ENCODE peak calls at places on chromosomes 16 and 17, in six cellular contexts. A is HFF-Myc, D is right lobe of liver, F is retinal pigment epithelial cell, K is fibroblast of pulmonary artery, P is GM06990. L is an unnamed sample.

GRCh38 chr17:39704821-39705551 is 5.1 kb downstream of the ERBB2 start:
- DNase-seq in D (no peak), A (no peak), F (no peak), P (no peak), K (peak), L (peak)

GRCh38 chr16:9049241-9049640 is 42.2 kb upstream of the HAPSTR1 start:
- DNase-seq in D (no peak), K (peak), P (no peak), F (no peak), A (no peak), L (peak)

GRCh38 chr17:21125862-21126261 is 902 bp upstream of the DHRS7B start:
- DNase-seq in D (no peak), K (no peak), A (no peak), F (no peak), P (no peak), L (no peak)

GRCh38 chr17:50630524-50631194 is 4.0 kb upstream of the ABCC3 start:
- DNase-seq in A (no peak), D (peak), P (no peak), K (peak), F (no peak), L (no peak)

GRCh38 chr17:48053758-48054237 is 5.6 kb downstream of the NFE2L1 start:
- DNase-seq in P (no peak), D (no peak), K (no peak), F (no peak), A (no peak), L (no peak)

GRCh38 chr17:82253179-82253544 is 20.3 kb downstream of the CSNK1D start:
- DNase-seq in P (no peak), D (no peak), F (no peak), K (no peak), A (no peak), L (no peak)

GRCh38 chr17:45035848-45036247 is 15.6 kb downstream of the DCAKD start:
- DNase-seq in A (no peak), P (no peak), F (no peak), K (no peak), D (no peak), L (no peak)

GRCh38 chr16:30533146-30533522 is 1.5 kb downstream of the ZNF747 start:
- DNase-seq in D (no peak), P (no peak), F (no peak), A (no peak), K (no peak), L (no peak)

GRCh38 chr16:5504028-5504758 is 406.6 kb upstream of the EEF2KMT start:
- DNase-seq in D (no peak), A (no peak), P (no peak), K (no peak), F (no peak), L (peak)

DNA sequence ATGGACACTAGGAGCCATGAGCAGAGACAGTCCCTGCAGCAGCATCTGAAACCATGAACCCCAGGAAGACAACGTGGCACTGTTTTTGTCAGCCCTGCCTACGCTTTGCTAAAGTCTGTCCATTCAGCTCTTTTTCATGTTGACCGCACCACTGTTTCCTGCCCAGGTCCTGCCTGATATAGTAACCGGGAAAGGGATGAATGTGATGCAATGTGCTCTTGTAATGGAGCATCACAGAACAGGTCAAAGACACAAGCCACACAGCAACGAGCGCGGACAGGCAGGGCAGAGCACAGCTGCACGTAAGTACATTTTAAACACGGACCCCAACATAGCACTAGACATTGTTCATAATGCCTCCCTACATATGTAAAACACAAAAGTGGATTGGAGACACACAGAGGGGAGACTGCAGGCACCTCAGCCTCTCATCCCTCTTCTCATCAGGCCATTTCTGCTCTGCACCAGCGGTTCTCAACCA is 16.9 kb upstream of the TNFRSF13B start:
- DNase-seq in K (peak), A (no peak), P (peak), F (no peak), D (no peak), L (no peak)
- H3K4me3 ChIP-seq in K (no peak), A (no peak), P (peak), F (no peak), D (no peak), L (no peak)

GRCh38 chr17:79617304-79617703 is 6.5 kb upstream of the RBFOX3 start:
- DNase-seq in F (no peak), P (no peak), D (no peak), A (no peak), K (no peak), L (no peak)

GRCh38 chr17:79618383-79619067 is 7.7 kb upstream of the RBFOX3 start:
- DNase-seq in D (peak), P (no peak), A (no peak), F (no peak), K (no peak), L (no peak)

GRCh38 chr17:79616801-79617200 is 6.0 kb upstream of the RBFOX3 start:
- DNase-seq in P (no peak), D (no peak), A (no peak), K (no peak), F (no peak), L (no peak)

GRCh38 chr17:79619196-79619595 is 8.3 kb upstream of the RBFOX3 start:
- DNase-seq in A (no peak), K (no peak), P (no peak), D (peak), F (no peak), L (no peak)

GRCh38 chr17:79617740-79618382 is 7.0 kb upstream of the RBFOX3 start:
- DNase-seq in P (no peak), K (no peak), A (no peak), D (peak), F (no peak), L (no peak)
- H3K4me3 ChIP-seq in P (no peak), K (no peak), A (no peak), D (no peak), F (no peak), L (no peak)

DNA sequence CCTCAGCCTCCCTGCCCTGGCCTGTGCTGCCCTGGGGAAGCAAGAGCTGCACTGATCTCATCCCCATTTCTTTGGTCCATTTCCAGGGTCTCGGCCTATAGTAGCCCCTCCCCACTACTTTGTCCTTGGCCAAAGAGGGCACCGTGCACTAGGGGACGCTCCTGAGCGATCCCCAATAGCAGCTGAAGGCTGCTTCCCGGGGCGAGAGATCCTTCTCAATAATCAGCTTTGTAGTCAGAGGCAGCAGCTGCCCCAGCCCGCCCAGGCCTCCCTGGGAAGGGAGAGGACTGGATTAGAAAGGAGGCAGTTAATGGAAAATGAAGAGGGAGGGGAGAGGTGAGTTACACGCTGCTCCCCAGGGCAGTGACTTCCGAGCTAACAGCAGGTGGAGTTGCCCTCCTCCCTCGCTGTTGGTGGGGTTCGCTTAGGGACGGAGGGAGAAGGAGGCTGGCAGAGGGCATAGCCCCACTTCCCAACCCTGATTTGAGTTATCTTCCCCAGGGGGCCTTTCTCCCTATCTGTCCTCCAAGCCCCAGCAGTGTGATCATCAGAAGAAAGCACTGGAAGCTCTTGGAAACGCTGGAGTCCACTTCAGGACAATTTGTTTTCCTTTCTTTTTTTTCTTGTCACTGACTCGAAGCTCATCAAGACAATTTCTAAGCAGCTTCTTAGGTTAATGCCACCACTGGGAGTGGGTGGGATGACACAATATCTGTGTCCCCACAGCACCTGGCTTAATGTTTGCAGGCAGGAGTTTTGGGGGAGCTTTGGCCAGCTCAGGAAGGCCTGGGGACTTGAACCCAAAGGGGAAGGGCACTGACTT is 2.6 kb downstream of the MXRA7 start:
- DNase-seq in A (no peak), P (no peak), F (no peak), K (no peak), D (no peak), L (no peak)
- H3K4me3 ChIP-seq in A (peak), P (no peak), F (no peak), K (peak), D (no peak), L (peak)

DNA sequence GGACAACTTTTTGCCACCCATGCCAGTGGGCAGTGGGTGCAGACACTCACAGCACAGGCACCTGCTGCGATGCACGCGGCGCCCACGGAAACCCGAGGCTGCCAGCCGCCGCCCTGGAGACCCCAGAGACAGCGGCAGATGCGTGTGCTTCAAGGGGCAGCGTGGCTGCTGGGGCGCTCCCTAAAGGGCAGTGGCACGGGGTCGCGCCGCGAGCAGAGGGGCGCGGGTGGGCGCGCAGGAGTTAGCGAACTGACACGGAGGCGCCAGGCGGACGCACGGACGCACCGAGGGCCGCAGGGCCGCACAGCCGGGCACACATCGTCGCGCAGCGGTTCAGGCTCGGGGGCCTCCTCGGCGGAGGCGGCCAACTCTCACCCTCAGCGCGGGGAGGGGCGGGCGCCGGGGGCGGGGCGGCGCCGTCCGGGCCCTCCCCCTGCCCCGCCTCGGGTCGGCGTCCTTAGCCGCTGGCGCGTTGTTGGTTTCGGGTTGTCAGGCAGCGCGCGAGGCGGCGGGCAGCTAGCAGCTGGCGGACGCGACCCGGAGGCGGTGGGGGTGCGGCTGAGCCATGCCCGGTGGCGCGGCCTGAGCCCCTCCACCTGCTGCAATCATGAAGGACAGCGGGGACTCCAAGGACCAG is at the start of gene KIF19:
- DNase-seq in A (no peak), K (no peak), D (no peak), P (peak), F (no peak), L (no peak)
- H3K4me3 ChIP-seq in A (peak), K (no peak), D (peak), P (peak), F (no peak), L (no peak)

GRCh38 chr17:75151893-75152292 is 2.4 kb downstream of the JPT1 start:
- DNase-seq in K (peak), F (no peak), P (no peak), D (no peak), A (no peak), L (no peak)
- H3K4me3 ChIP-seq in K (peak), F (peak), P (peak), D (no peak), A (peak), L (no peak)

GRCh38 chr16:86080982-86081381 is 182.0 kb downstream of the IRF8 start:
- DNase-seq in A (no peak), D (no peak), P (no peak), K (no peak), F (no peak), L (no peak)

GRCh38 chr16:86080131-86080875 is 181.3 kb downstream of the IRF8 start:
- DNase-seq in F (no peak), P (no peak), K (no peak), D (peak), A (no peak), L (no peak)

GRCh38 chr16:86083382-86084002 is 184.5 kb downstream of the IRF8 start:
- DNase-seq in P (no peak), F (no peak), K (no peak), A (no peak), D (no peak), L (no peak)

GRCh38 chr16:86085161-86085611 is 186.2 kb downstream of the IRF8 start:
- DNase-seq in D (peak), K (no peak), A (no peak), F (no peak), P (no peak), L (no peak)

DNA sequence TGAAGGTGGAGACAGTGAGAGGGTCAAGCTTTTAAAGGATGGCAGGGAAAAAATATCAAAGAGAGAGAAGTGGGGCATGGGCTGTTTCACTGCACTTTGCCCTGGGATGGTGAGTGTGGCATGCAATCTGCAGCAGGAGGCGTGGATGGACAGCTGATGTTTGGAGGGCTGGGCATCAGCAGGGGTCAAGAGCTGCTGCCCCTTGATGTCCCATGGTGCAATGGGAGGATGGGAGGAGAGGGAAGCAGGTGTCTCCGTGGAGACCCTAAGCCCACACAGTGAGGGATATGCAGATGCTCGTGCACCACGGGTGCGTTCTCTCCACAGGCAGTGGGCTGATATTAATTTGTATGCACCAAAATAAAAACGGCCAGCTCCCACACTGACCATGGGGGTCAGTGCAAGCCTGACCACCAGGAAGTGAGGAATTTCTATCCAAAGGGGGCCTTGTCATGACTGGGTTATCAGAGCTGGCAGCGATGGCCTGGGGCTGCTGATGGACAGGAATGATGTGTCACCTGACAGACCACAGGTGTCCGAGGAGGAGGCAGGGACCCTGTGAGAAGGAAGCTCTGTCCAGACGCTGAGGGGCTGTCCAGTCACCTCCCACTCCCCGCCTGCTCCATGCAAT is 183.6 kb downstream of the IRF8 start:
- DNase-seq in K (no peak), D (no peak), A (no peak), F (no peak), P (no peak), L (no peak)
- H3K4me3 ChIP-seq in K (no peak), D (no peak), A (no peak), F (no peak), P (no peak), L (no peak)

L was measured in brain microvascular endothelial cell.